ENCODE peak calls at places on chromosomes 1 and 21, in eight cellular contexts. One of them, this sample, is unnamed.

GRCh38 chr1:20192364-20192763 is 6.0 kb upstream of the PLA2G2C start:
- DNase-seq in tibial nerve: no peak
- DNase-seq in dorsolateral prefrontal cortex: no peak
- DNase-seq in prostate gland: no peak
- DNase-seq in brain microvascular endothelial cell: no peak
- DNase-seq in endodermal cell: no peak
- DNase-seq in CD8-positive, alpha-beta memory T cell: no peak
- DNase-seq in uterus: no peak
- DNase-seq in this sample: peak

GRCh38 chr1:156337052-156337887 is 822 bp downstream of the CCT3 start:
- DNase-seq in tibial nerve: no peak
- DNase-seq in dorsolateral prefrontal cortex: no peak
- DNase-seq in prostate gland: no peak
- DNase-seq in brain microvascular endothelial cell: no peak
- DNase-seq in endodermal cell: no peak
- DNase-seq in CD8-positive, alpha-beta memory T cell: no peak
- DNase-seq in uterus: no peak
- DNase-seq in this sample: no peak

GRCh38 chr1:192140382-192140781 is 17.9 kb upstream of the RGS18 start:
- DNase-seq in tibial nerve: no peak
- DNase-seq in dorsolateral prefrontal cortex: no peak
- DNase-seq in prostate gland: no peak
- DNase-seq in brain microvascular endothelial cell: no peak
- DNase-seq in endodermal cell: no peak
- DNase-seq in CD8-positive, alpha-beta memory T cell: no peak
- DNase-seq in uterus: no peak
- DNase-seq in this sample: no peak

GRCh38 chr1:100349276-100349675 is 3.0 kb upstream of the CDC14A start:
- DNase-seq in tibial nerve: no peak
- DNase-seq in dorsolateral prefrontal cortex: no peak
- DNase-seq in prostate gland: no peak
- DNase-seq in brain microvascular endothelial cell: no peak
- DNase-seq in endodermal cell: no peak
- DNase-seq in CD8-positive, alpha-beta memory T cell: no peak
- DNase-seq in uterus: no peak
- DNase-seq in this sample: no peak

GRCh38 chr1:101004666-101005065 is 20.9 kb downstream of the DPH5 start:
- DNase-seq in tibial nerve: no peak
- DNase-seq in dorsolateral prefrontal cortex: no peak
- DNase-seq in prostate gland: peak
- DNase-seq in brain microvascular endothelial cell: no peak
- DNase-seq in endodermal cell: no peak
- DNase-seq in CD8-positive, alpha-beta memory T cell: no peak
- DNase-seq in uterus: no peak
- DNase-seq in this sample: no peak

GRCh38 chr1:951364-951763 is 7.7 kb downstream of the NOC2L start:
- DNase-seq in tibial nerve: no peak
- DNase-seq in dorsolateral prefrontal cortex: no peak
- DNase-seq in prostate gland: no peak
- DNase-seq in brain microvascular endothelial cell: no peak
- DNase-seq in endodermal cell: peak
- DNase-seq in CD8-positive, alpha-beta memory T cell: no peak
- DNase-seq in uterus: no peak
- DNase-seq in this sample: no peak

GRCh38 chr1:94741956-94742355 is 78.2 kb upstream of the SLC44A3 start:
- DNase-seq in tibial nerve: no peak
- DNase-seq in dorsolateral prefrontal cortex: no peak
- DNase-seq in prostate gland: no peak
- DNase-seq in brain microvascular endothelial cell: no peak
- DNase-seq in endodermal cell: no peak
- DNase-seq in CD8-positive, alpha-beta memory T cell: no peak
- DNase-seq in uterus: no peak
- DNase-seq in this sample: no peak

GRCh38 chr1:21961799-21962198 is 15.0 kb upstream of the CELA3B start:
- DNase-seq in tibial nerve: no peak
- DNase-seq in dorsolateral prefrontal cortex: no peak
- DNase-seq in prostate gland: no peak
- DNase-seq in brain microvascular endothelial cell: no peak
- DNase-seq in endodermal cell: peak
- DNase-seq in CD8-positive, alpha-beta memory T cell: no peak
- DNase-seq in uterus: no peak
- DNase-seq in this sample: no peak

GRCh38 chr21:38223893-38224540 is 32.8 kb upstream of the KCNJ15 start:
- DNase-seq in tibial nerve: no peak
- DNase-seq in dorsolateral prefrontal cortex: no peak
- DNase-seq in prostate gland: no peak
- DNase-seq in brain microvascular endothelial cell: peak
- DNase-seq in endodermal cell: peak
- DNase-seq in CD8-positive, alpha-beta memory T cell: no peak
- DNase-seq in uterus: no peak
- DNase-seq in this sample: no peak

GRCh38 chr1:64965239-64966157 is 851 bp downstream of the JAK1 start:
- DNase-seq in tibial nerve: peak
- DNase-seq in dorsolateral prefrontal cortex: peak
- DNase-seq in prostate gland: peak
- DNase-seq in brain microvascular endothelial cell: peak
- DNase-seq in endodermal cell: peak
- DNase-seq in CD8-positive, alpha-beta memory T cell: peak
- DNase-seq in uterus: peak
- DNase-seq in this sample: peak

GRCh38 chr1:76336951-76337371 is 262.4 kb downstream of the ST6GALNAC3 start:
- DNase-seq in tibial nerve: peak
- DNase-seq in dorsolateral prefrontal cortex: peak
- DNase-seq in prostate gland: no peak
- DNase-seq in brain microvascular endothelial cell: peak
- DNase-seq in endodermal cell: no peak
- DNase-seq in CD8-positive, alpha-beta memory T cell: no peak
- DNase-seq in uterus: no peak
- DNase-seq in this sample: peak

GRCh38 chr1:21814241-21814918 is 2.3 kb downstream of the LDLRAD2 start:
- DNase-seq in tibial nerve: no peak
- DNase-seq in dorsolateral prefrontal cortex: no peak
- DNase-seq in prostate gland: no peak
- DNase-seq in brain microvascular endothelial cell: no peak
- DNase-seq in endodermal cell: peak
- DNase-seq in CD8-positive, alpha-beta memory T cell: peak
- DNase-seq in uterus: no peak
- DNase-seq in this sample: peak

GRCh38 chr1:93991269-93991668 is 82.0 kb upstream of the GCLM start:
- DNase-seq in tibial nerve: no peak
- DNase-seq in dorsolateral prefrontal cortex: no peak
- DNase-seq in prostate gland: no peak
- DNase-seq in brain microvascular endothelial cell: no peak
- DNase-seq in endodermal cell: no peak
- DNase-seq in CD8-positive, alpha-beta memory T cell: no peak
- DNase-seq in uterus: no peak
- DNase-seq in this sample: no peak

GRCh38 chr1:201354901-201355295 is 22.6 kb downstream of the TNNT2 start:
- DNase-seq in tibial nerve: no peak
- DNase-seq in dorsolateral prefrontal cortex: no peak
- DNase-seq in prostate gland: no peak
- DNase-seq in brain microvascular endothelial cell: no peak
- DNase-seq in endodermal cell: peak
- DNase-seq in CD8-positive, alpha-beta memory T cell: no peak
- DNase-seq in uterus: no peak
- DNase-seq in this sample: peak

GRCh38 chr1:183822081-183822611 is 17.2 kb downstream of the RGL1 start:
- DNase-seq in tibial nerve: peak
- DNase-seq in dorsolateral prefrontal cortex: no peak
- DNase-seq in prostate gland: no peak
- DNase-seq in brain microvascular endothelial cell: no peak
- DNase-seq in endodermal cell: no peak
- DNase-seq in CD8-positive, alpha-beta memory T cell: no peak
- DNase-seq in uterus: peak
- DNase-seq in this sample: no peak

GRCh38 chr1:214658785-214659184 is 55.8 kb downstream of the CENPF start:
- DNase-seq in tibial nerve: peak
- DNase-seq in dorsolateral prefrontal cortex: peak
- DNase-seq in prostate gland: no peak
- DNase-seq in brain microvascular endothelial cell: peak
- DNase-seq in endodermal cell: peak
- DNase-seq in CD8-positive, alpha-beta memory T cell: no peak
- DNase-seq in uterus: no peak
- DNase-seq in this sample: no peak

GRCh38 chr1:201552941-201553341 is 14.0 kb downstream of the NAV1 start:
- DNase-seq in tibial nerve: no peak
- DNase-seq in dorsolateral prefrontal cortex: no peak
- DNase-seq in prostate gland: no peak
- DNase-seq in brain microvascular endothelial cell: peak
- DNase-seq in endodermal cell: peak
- DNase-seq in CD8-positive, alpha-beta memory T cell: no peak
- DNase-seq in uterus: no peak
- DNase-seq in this sample: no peak

GRCh38 chr1:224333309-224333926 is 3.4 kb upstream of the NVL start:
- DNase-seq in tibial nerve: no peak
- DNase-seq in dorsolateral prefrontal cortex: no peak
- DNase-seq in prostate gland: peak
- DNase-seq in brain microvascular endothelial cell: no peak
- DNase-seq in endodermal cell: no peak
- DNase-seq in CD8-positive, alpha-beta memory T cell: peak
- DNase-seq in uterus: no peak
- DNase-seq in this sample: no peak

GRCh38 chr1:221741364-221741970 is 422 bp downstream of the DUSP10 start:
- DNase-seq in tibial nerve: peak
- DNase-seq in dorsolateral prefrontal cortex: no peak
- DNase-seq in prostate gland: no peak
- DNase-seq in brain microvascular endothelial cell: no peak
- DNase-seq in endodermal cell: peak
- DNase-seq in CD8-positive, alpha-beta memory T cell: peak
- DNase-seq in uterus: peak
- DNase-seq in this sample: peak

GRCh38 chr1:44154049-44154448 is 12.6 kb upstream of the KLF18 start:
- DNase-seq in tibial nerve: no peak
- DNase-seq in dorsolateral prefrontal cortex: no peak
- DNase-seq in prostate gland: no peak
- DNase-seq in brain microvascular endothelial cell: peak
- DNase-seq in endodermal cell: peak
- DNase-seq in CD8-positive, alpha-beta memory T cell: no peak
- DNase-seq in uterus: no peak
- DNase-seq in this sample: no peak

GRCh38 chr1:157084720-157085119 is 14.9 kb downstream of the ETV3L start:
- DNase-seq in tibial nerve: no peak
- DNase-seq in dorsolateral prefrontal cortex: no peak
- DNase-seq in prostate gland: no peak
- DNase-seq in brain microvascular endothelial cell: no peak
- DNase-seq in endodermal cell: no peak
- DNase-seq in CD8-positive, alpha-beta memory T cell: no peak
- DNase-seq in uterus: no peak
- DNase-seq in this sample: no peak

GRCh38 chr1:10538608-10539355 is 64.0 kb downstream of the PEX14 start:
- DNase-seq in tibial nerve: no peak
- DNase-seq in dorsolateral prefrontal cortex: no peak
- DNase-seq in prostate gland: no peak
- DNase-seq in brain microvascular endothelial cell: no peak
- DNase-seq in endodermal cell: no peak
- DNase-seq in CD8-positive, alpha-beta memory T cell: no peak
- DNase-seq in uterus: no peak
- DNase-seq in this sample: peak

GRCh38 chr1:248421384-248421783 is 18.5 kb downstream of the OR2T1 start:
- DNase-seq in tibial nerve: no peak
- DNase-seq in dorsolateral prefrontal cortex: no peak
- DNase-seq in prostate gland: no peak
- DNase-seq in brain microvascular endothelial cell: no peak
- DNase-seq in endodermal cell: no peak
- DNase-seq in CD8-positive, alpha-beta memory T cell: no peak
- DNase-seq in uterus: no peak
- DNase-seq in this sample: no peak

GRCh38 chr1:27563407-27564263 is 40.3 kb downstream of the AHDC1 start:
- DNase-seq in tibial nerve: no peak
- DNase-seq in dorsolateral prefrontal cortex: no peak
- DNase-seq in prostate gland: no peak
- DNase-seq in brain microvascular endothelial cell: no peak
- DNase-seq in endodermal cell: no peak
- DNase-seq in CD8-positive, alpha-beta memory T cell: no peak
- DNase-seq in uterus: peak
- DNase-seq in this sample: peak
- H3K27ac ChIP-seq in tibial nerve: peak
- H3K27ac ChIP-seq in dorsolateral prefrontal cortex: peak
- H3K27ac ChIP-seq in prostate gland: peak
- H3K27ac ChIP-seq in brain microvascular endothelial cell: no peak
- H3K27ac ChIP-seq in endodermal cell: peak
- H3K27ac ChIP-seq in CD8-positive, alpha-beta memory T cell: peak
- H3K27ac ChIP-seq in uterus: peak
- H3K27ac ChIP-seq in this sample: peak

GRCh38 chr1:178093958-178094751 is at the start of gene RASAL2:
- DNase-seq in tibial nerve: peak
- DNase-seq in dorsolateral prefrontal cortex: peak
- DNase-seq in prostate gland: peak
- DNase-seq in brain microvascular endothelial cell: peak
- DNase-seq in endodermal cell: peak
- DNase-seq in CD8-positive, alpha-beta memory T cell: no peak
- DNase-seq in uterus: peak
- DNase-seq in this sample: peak

GRCh38 chr1:178094752-178095645 is 1.1 kb downstream of the RASAL2 start:
- DNase-seq in tibial nerve: no peak
- DNase-seq in dorsolateral prefrontal cortex: no peak
- DNase-seq in prostate gland: no peak
- DNase-seq in brain microvascular endothelial cell: peak
- DNase-seq in endodermal cell: no peak
- DNase-seq in CD8-positive, alpha-beta memory T cell: no peak
- DNase-seq in uterus: no peak
- DNase-seq in this sample: no peak

GRCh38 chr1:178093150-178093957 is 550 bp upstream of the RASAL2 start:
- DNase-seq in tibial nerve: peak
- DNase-seq in dorsolateral prefrontal cortex: peak
- DNase-seq in prostate gland: peak
- DNase-seq in brain microvascular endothelial cell: peak
- DNase-seq in endodermal cell: peak
- DNase-seq in CD8-positive, alpha-beta memory T cell: no peak
- DNase-seq in uterus: peak
- DNase-seq in this sample: peak

GRCh38 chr1:178098262-178098661 is 4.4 kb downstream of the RASAL2 start:
- DNase-seq in tibial nerve: no peak
- DNase-seq in dorsolateral prefrontal cortex: no peak
- DNase-seq in prostate gland: no peak
- DNase-seq in brain microvascular endothelial cell: peak
- DNase-seq in endodermal cell: no peak
- DNase-seq in CD8-positive, alpha-beta memory T cell: no peak
- DNase-seq in uterus: no peak
- DNase-seq in this sample: peak

GRCh38 chr1:178096421-178096820 is 2.5 kb downstream of the RASAL2 start:
- DNase-seq in tibial nerve: no peak
- DNase-seq in dorsolateral prefrontal cortex: no peak
- DNase-seq in prostate gland: no peak
- DNase-seq in brain microvascular endothelial cell: no peak
- DNase-seq in endodermal cell: no peak
- DNase-seq in CD8-positive, alpha-beta memory T cell: no peak
- DNase-seq in uterus: no peak
- DNase-seq in this sample: no peak
- H3K4me3 ChIP-seq in tibial nerve: no peak
- H3K4me3 ChIP-seq in dorsolateral prefrontal cortex: peak
- H3K4me3 ChIP-seq in prostate gland: no peak
- H3K4me3 ChIP-seq in brain microvascular endothelial cell: peak
- H3K4me3 ChIP-seq in endodermal cell: peak
- H3K4me3 ChIP-seq in CD8-positive, alpha-beta memory T cell: no peak
- H3K4me3 ChIP-seq in uterus: no peak
- H3K4me3 ChIP-seq in this sample: peak

GRCh38 chr1:234208791-234209190 is 164.5 kb upstream of the COA6 start:
- DNase-seq in tibial nerve: no peak
- DNase-seq in dorsolateral prefrontal cortex: no peak
- DNase-seq in prostate gland: no peak
- DNase-seq in brain microvascular endothelial cell: no peak
- DNase-seq in endodermal cell: no peak
- DNase-seq in CD8-positive, alpha-beta memory T cell: no peak
- DNase-seq in uterus: no peak
- DNase-seq in this sample: no peak
- H3K27ac ChIP-seq in tibial nerve: no peak
- H3K27ac ChIP-seq in dorsolateral prefrontal cortex: no peak
- H3K27ac ChIP-seq in prostate gland: no peak
- H3K27ac ChIP-seq in brain microvascular endothelial cell: no peak
- H3K27ac ChIP-seq in endodermal cell: no peak
- H3K27ac ChIP-seq in CD8-positive, alpha-beta memory T cell: no peak
- H3K27ac ChIP-seq in uterus: no peak
- H3K27ac ChIP-seq in this sample: no peak

GRCh38 chr1:8427986-8428385 is 110.1 kb downstream of the SLC45A1 start:
- DNase-seq in tibial nerve: no peak
- DNase-seq in dorsolateral prefrontal cortex: peak
- DNase-seq in prostate gland: no peak
- DNase-seq in brain microvascular endothelial cell: no peak
- DNase-seq in endodermal cell: no peak
- DNase-seq in CD8-positive, alpha-beta memory T cell: no peak
- DNase-seq in uterus: no peak
- DNase-seq in this sample: no peak
- H3K4me3 ChIP-seq in tibial nerve: no peak
- H3K4me3 ChIP-seq in dorsolateral prefrontal cortex: no peak
- H3K4me3 ChIP-seq in prostate gland: no peak
- H3K4me3 ChIP-seq in brain microvascular endothelial cell: no peak
- H3K4me3 ChIP-seq in endodermal cell: no peak
- H3K4me3 ChIP-seq in CD8-positive, alpha-beta memory T cell: no peak
- H3K4me3 ChIP-seq in uterus: no peak
- H3K4me3 ChIP-seq in this sample: no peak

This sample was measured in right cardiac atrium.